ENCODE peak calls at places on chromosomes 5 and 9, in seven cellular contexts. B is omental fat pad; T is Karpas-422; X is anterior cingulate cortex; R is NCI-H2029 treated with DMSO at 0.1 percent for 48 hours; F is mucosa of descending colon; Z is CD8-positive, alpha-beta memory T cell. E is an unnamed sample.

GRCh38 chr5:42718591-42718990 is 38.0 kb upstream of the CCDC152 start:
- DNase-seq in T (no peak), R (no peak), Z (peak), X (no peak), F (no peak), B (no peak), E (no peak)

GRCh38 chr9:33184947-33185346 is 17.8 kb upstream of the B4GALT1 start:
- DNase-seq in T (no peak), X (no peak), F (peak), Z (no peak), B (no peak), R (no peak), E (no peak)

GRCh38 chr5:61603211-61603908 is 271.3 kb downstream of the ZSWIM6 start:
- DNase-seq in F (no peak), R (no peak), B (no peak), T (no peak), X (peak), Z (no peak), E (no peak)

GRCh38 chr9:136700959-136701664 is 11.3 kb upstream of the DIPK1B start:
- DNase-seq in F (no peak), T (no peak), B (no peak), X (no peak), Z (peak), R (no peak), E (no peak)

GRCh38 chr5:145752947-145753346 is 82.2 kb downstream of the PRELID2 start:
- DNase-seq in F (no peak), X (no peak), Z (no peak), B (no peak), T (no peak), R (no peak), E (no peak)

GRCh38 chr5:10330511-10331105 is 22.9 kb upstream of the MARCHF6 start:
- DNase-seq in R (no peak), X (no peak), T (no peak), Z (no peak), B (no peak), F (peak), E (no peak)

GRCh38 chr9:107137495-107138202 is 145.4 kb upstream of the RAD23B start:
- DNase-seq in R (no peak), T (peak), B (no peak), F (peak), X (no peak), Z (no peak), E (no peak)

GRCh38 chr5:88396635-88397285 is 128.1 kb upstream of the TMEM161B start:
- DNase-seq in X (peak), T (no peak), B (no peak), F (no peak), Z (no peak), R (no peak), E (no peak)

GRCh38 chr9:99140685-99141314 is 35.9 kb downstream of the TGFBR1 start:
- DNase-seq in X (no peak), T (peak), Z (peak), R (no peak), F (peak), B (no peak), E (no peak)

GRCh38 chr5:35285435-35285834 is 55.1 kb upstream of the PRLR start:
- DNase-seq in B (no peak), F (no peak), Z (no peak), R (no peak), T (no peak), X (no peak), E (no peak)

GRCh38 chr5:67465556-67466206 is 269.1 kb upstream of the CD180 start:
- DNase-seq in X (no peak), T (no peak), R (no peak), B (no peak), Z (no peak), F (no peak), E (no peak)

GRCh38 chr5:61087921-61088320 is 74.3 kb downstream of the SMIM15 start:
- DNase-seq in Z (no peak), T (no peak), B (no peak), F (no peak), X (no peak), R (no peak), E (no peak)

GRCh38 chr5:88602584-88602983 is 280.4 kb downstream of the MEF2C start:
- DNase-seq in Z (no peak), R (peak), X (no peak), T (peak), B (no peak), F (peak), E (no peak)

GRCh38 chr5:147234825-147235635 is at the start of gene STK32A:
- DNase-seq in X (peak), F (peak), T (no peak), Z (no peak), B (no peak), R (peak), E (no peak)

GRCh38 chr5:522899-523657 is 1.2 kb downstream of the SLC9A3 start:
- DNase-seq in B (no peak), F (no peak), X (no peak), T (no peak), Z (no peak), R (peak), E (no peak)

GRCh38 chr9:107541523-107541922 is 52.0 kb upstream of the KLF4 start:
- DNase-seq in Z (no peak), F (no peak), X (no peak), T (no peak), R (no peak), B (no peak), E (no peak)

GRCh38 chr5:116497648-116498047 is 77.0 kb downstream of the SEMA6A start:
- DNase-seq in F (no peak), T (no peak), X (no peak), Z (no peak), B (no peak), R (no peak), E (no peak)

GRCh38 chr5:93355691-93356090 is 225.3 kb downstream of the NR2F1-AS1 start:
- DNase-seq in B (no peak), X (no peak), Z (no peak), F (no peak), R (no peak), T (no peak), E (no peak)

GRCh38 chr9:76255781-76256455 is 138.3 kb downstream of the RFK start:
- DNase-seq in X (no peak), B (peak), Z (no peak), F (peak), T (no peak), R (no peak), E (peak)

GRCh38 chr5:142399899-142400298 is 75.1 kb upstream of the SPRY4 start:
- DNase-seq in Z (no peak), T (no peak), X (no peak), F (no peak), R (no peak), B (no peak), E (no peak)

GRCh38 chr5:137641148-137641547 is 94.7 kb downstream of the KLHL3 start:
- DNase-seq in R (peak), T (no peak), X (no peak), F (no peak), B (no peak), Z (no peak), E (no peak)

GRCh38 chr5:91288517-91288916 is 94.6 kb downstream of the ARRDC3 start:
- DNase-seq in B (no peak), Z (no peak), X (no peak), T (no peak), F (no peak), R (no peak), E (no peak)

GRCh38 chr9:128768581-128768980 is 3.1 kb downstream of the ZER1 start:
- DNase-seq in Z (no peak), F (no peak), T (no peak), X (no peak), B (no peak), R (no peak), E (no peak)

GRCh38 chr5:139648205-139649081 is at the start of gene CXXC5:
- DNase-seq in X (no peak), B (no peak), R (peak), T (peak), F (peak), Z (peak), E (no peak)

GRCh38 chr9:36319806-36320205 is 61.6 kb upstream of the GNE start:
- DNase-seq in F (peak), R (no peak), X (no peak), Z (no peak), T (no peak), B (no peak), E (no peak)

GRCh38 chr5:77560677-77561263 is 68.7 kb upstream of the WDR41 start:
- DNase-seq in X (no peak), R (peak), B (no peak), F (peak), T (peak), Z (no peak), E (no peak)

GRCh38 chr9:35690447-35691324 is 961 bp upstream of the TPM2 start:
- DNase-seq in T (no peak), Z (peak), R (no peak), B (peak), F (peak), X (peak), E (peak)

GRCh38 chr9:114037961-114038723 is 40.0 kb downstream of the AMBP start:
- DNase-seq in B (no peak), Z (no peak), R (no peak), X (no peak), T (no peak), F (no peak), E (peak)

GRCh38 chr9:95626885-95627558 is 110.3 kb upstream of the PTCH1 start:
- DNase-seq in B (no peak), R (peak), T (no peak), X (no peak), Z (peak), F (peak), E (no peak)

GRCh38 chr9:14710804-14711203 is 11.7 kb downstream of the CER1 start:
- DNase-seq in F (no peak), B (no peak), R (no peak), Z (no peak), X (no peak), T (no peak), E (no peak)

GRCh38 chr5:17312358-17312757 is 94.9 kb downstream of the BASP1 start:
- DNase-seq in F (no peak), B (no peak), T (no peak), Z (no peak), R (no peak), X (no peak), E (no peak)

GRCh38 chr5:159301351-159301911 is 28.9 kb downstream of the IL12B start:
- DNase-seq in Z (no peak), R (no peak), B (no peak), X (no peak), T (no peak), F (no peak), E (no peak)